ENCODE peak calls at places on chromosome 2, in nine cellular contexts. One of them, this sample, is unnamed.
A peak's percentile ranks its signal among the peaks of the same experiment; 100 is the strongest.

GRCh38 chr2:8653485-8653884 is 28.4 kb upstream of the ID2 start:
- DNase-seq in CD4-positive, CD25-positive, alpha-beta regulatory T cell: no peak
- DNase-seq in sigmoid colon: peak; percentile 45
- DNase-seq in endodermal cell: no peak
- DNase-seq in H9: no peak
- DNase-seq in upper lobe of right lung: peak; percentile 41
- DNase-seq in psoas muscle: no peak
- DNase-seq in A549: no peak
- DNase-seq in heart left ventricle: no peak
- DNase-seq in this sample: no peak

GRCh38 chr2:42794271-42795046 is 2.1 kb upstream of the HAAO start:
- DNase-seq in CD4-positive, CD25-positive, alpha-beta regulatory T cell: no peak
- DNase-seq in sigmoid colon: no peak
- DNase-seq in endodermal cell: peak; percentile 89
- DNase-seq in H9: peak; percentile 78
- DNase-seq in upper lobe of right lung: no peak
- DNase-seq in psoas muscle: no peak
- DNase-seq in A549: peak; percentile 64
- DNase-seq in heart left ventricle: no peak
- DNase-seq in this sample: no peak

GRCh38 chr2:150591901-150592300 is 104.4 kb upstream of the RND3 start:
- DNase-seq in CD4-positive, CD25-positive, alpha-beta regulatory T cell: no peak
- DNase-seq in sigmoid colon: no peak
- DNase-seq in endodermal cell: no peak
- DNase-seq in H9: no peak
- DNase-seq in upper lobe of right lung: no peak
- DNase-seq in psoas muscle: no peak
- DNase-seq in A549: no peak
- DNase-seq in heart left ventricle: no peak
- DNase-seq in this sample: no peak

GRCh38 chr2:239630618-239631286 is 229.9 kb upstream of the HDAC4 start:
- DNase-seq in CD4-positive, CD25-positive, alpha-beta regulatory T cell: no peak
- DNase-seq in sigmoid colon: no peak
- DNase-seq in endodermal cell: no peak
- DNase-seq in H9: no peak
- DNase-seq in upper lobe of right lung: no peak
- DNase-seq in psoas muscle: peak; percentile 68
- DNase-seq in A549: peak; percentile 87
- DNase-seq in heart left ventricle: no peak
- DNase-seq in this sample: peak; percentile 69

GRCh38 chr2:157692768-157693167 is 64.1 kb upstream of the ACVR1C start:
- DNase-seq in CD4-positive, CD25-positive, alpha-beta regulatory T cell: no peak
- DNase-seq in sigmoid colon: no peak
- DNase-seq in endodermal cell: no peak
- DNase-seq in H9: no peak
- DNase-seq in upper lobe of right lung: no peak
- DNase-seq in psoas muscle: peak; percentile 20
- DNase-seq in A549: no peak
- DNase-seq in heart left ventricle: no peak
- DNase-seq in this sample: no peak

GRCh38 chr2:240204431-240205276 is 64.2 kb upstream of the OTOS start:
- DNase-seq in CD4-positive, CD25-positive, alpha-beta regulatory T cell: no peak
- DNase-seq in sigmoid colon: peak; percentile 42
- DNase-seq in endodermal cell: no peak
- DNase-seq in H9: no peak
- DNase-seq in upper lobe of right lung: peak; percentile 36
- DNase-seq in psoas muscle: no peak
- DNase-seq in A549: no peak
- DNase-seq in heart left ventricle: peak; percentile 50
- DNase-seq in this sample: peak; percentile 6

GRCh38 chr2:146135245-146135644 is 1615.3 kb upstream of the ZEB2 start:
- DNase-seq in CD4-positive, CD25-positive, alpha-beta regulatory T cell: no peak
- DNase-seq in sigmoid colon: no peak
- DNase-seq in endodermal cell: peak; percentile 32
- DNase-seq in H9: no peak
- DNase-seq in upper lobe of right lung: no peak
- DNase-seq in psoas muscle: no peak
- DNase-seq in A549: no peak
- DNase-seq in heart left ventricle: no peak
- DNase-seq in this sample: no peak

GRCh38 chr2:118089015-118089800 is 937 bp downstream of the INSIG2 start:
- DNase-seq in CD4-positive, CD25-positive, alpha-beta regulatory T cell: no peak
- DNase-seq in sigmoid colon: no peak
- DNase-seq in endodermal cell: peak; percentile 54
- DNase-seq in H9: no peak
- DNase-seq in upper lobe of right lung: no peak
- DNase-seq in psoas muscle: no peak
- DNase-seq in A549: peak; percentile 22
- DNase-seq in heart left ventricle: no peak
- DNase-seq in this sample: peak; percentile 15

GRCh38 chr2:224971214-224971613 is 71.1 kb downstream of the DOCK10 start:
- DNase-seq in CD4-positive, CD25-positive, alpha-beta regulatory T cell: peak; percentile 8
- DNase-seq in sigmoid colon: no peak
- DNase-seq in endodermal cell: peak; percentile 75
- DNase-seq in H9: peak; percentile 85
- DNase-seq in upper lobe of right lung: peak; percentile 66
- DNase-seq in psoas muscle: no peak
- DNase-seq in A549: no peak
- DNase-seq in heart left ventricle: no peak
- DNase-seq in this sample: no peak

GRCh38 chr2:217993817-217994459 is 8.9 kb downstream of the TNS1 start:
- DNase-seq in CD4-positive, CD25-positive, alpha-beta regulatory T cell: no peak
- DNase-seq in sigmoid colon: peak; percentile 86
- DNase-seq in endodermal cell: peak; percentile 92
- DNase-seq in H9: peak; percentile 72
- DNase-seq in upper lobe of right lung: peak; percentile 83
- DNase-seq in psoas muscle: peak; percentile 75
- DNase-seq in A549: peak; percentile 33
- DNase-seq in heart left ventricle: peak; percentile 82
- DNase-seq in this sample: peak; percentile 69

GRCh38 chr2:120391905-120392665 is 46.1 kb downstream of the INHBB start:
- DNase-seq in CD4-positive, CD25-positive, alpha-beta regulatory T cell: no peak
- DNase-seq in sigmoid colon: peak; percentile 57
- DNase-seq in endodermal cell: peak; percentile 35
- DNase-seq in H9: no peak
- DNase-seq in upper lobe of right lung: peak; percentile 54
- DNase-seq in psoas muscle: no peak
- DNase-seq in A549: no peak
- DNase-seq in heart left ventricle: peak; percentile 48
- DNase-seq in this sample: no peak

GRCh38 chr2:95062247-95062646 is 36.7 kb downstream of the MAL start:
- DNase-seq in CD4-positive, CD25-positive, alpha-beta regulatory T cell: no peak
- DNase-seq in sigmoid colon: peak; percentile 18
- DNase-seq in endodermal cell: no peak
- DNase-seq in H9: no peak
- DNase-seq in upper lobe of right lung: no peak
- DNase-seq in psoas muscle: no peak
- DNase-seq in A549: no peak
- DNase-seq in heart left ventricle: no peak
- DNase-seq in this sample: no peak

GRCh38 chr2:43174368-43175186 is 51.8 kb downstream of the ZFP36L2 start:
- DNase-seq in CD4-positive, CD25-positive, alpha-beta regulatory T cell: peak; percentile 71
- DNase-seq in sigmoid colon: no peak
- DNase-seq in endodermal cell: no peak
- DNase-seq in H9: no peak
- DNase-seq in upper lobe of right lung: no peak
- DNase-seq in psoas muscle: no peak
- DNase-seq in A549: no peak
- DNase-seq in heart left ventricle: peak; percentile 75
- DNase-seq in this sample: no peak

GRCh38 chr2:234191819-234192407 is 141.4 kb downstream of the SPP2 start:
- DNase-seq in CD4-positive, CD25-positive, alpha-beta regulatory T cell: no peak
- DNase-seq in sigmoid colon: no peak
- DNase-seq in endodermal cell: no peak
- DNase-seq in H9: no peak
- DNase-seq in upper lobe of right lung: no peak
- DNase-seq in psoas muscle: no peak
- DNase-seq in A549: peak; percentile 74
- DNase-seq in heart left ventricle: no peak
- DNase-seq in this sample: no peak

GRCh38 chr2:101723366-101724112 is 26.0 kb downstream of the MAP4K4 start:
- DNase-seq in CD4-positive, CD25-positive, alpha-beta regulatory T cell: no peak
- DNase-seq in sigmoid colon: no peak
- DNase-seq in endodermal cell: no peak
- DNase-seq in H9: no peak
- DNase-seq in upper lobe of right lung: no peak
- DNase-seq in psoas muscle: no peak
- DNase-seq in A549: no peak
- DNase-seq in heart left ventricle: no peak
- DNase-seq in this sample: no peak

GRCh38 chr2:101718993-101719571 is 21.6 kb downstream of the MAP4K4 start:
- DNase-seq in CD4-positive, CD25-positive, alpha-beta regulatory T cell: no peak
- DNase-seq in sigmoid colon: no peak
- DNase-seq in endodermal cell: no peak
- DNase-seq in H9: no peak
- DNase-seq in upper lobe of right lung: no peak
- DNase-seq in psoas muscle: no peak
- DNase-seq in A549: no peak
- DNase-seq in heart left ventricle: no peak
- DNase-seq in this sample: no peak

GRCh38 chr2:101718479-101718878 is 21.0 kb downstream of the MAP4K4 start:
- DNase-seq in CD4-positive, CD25-positive, alpha-beta regulatory T cell: no peak
- DNase-seq in sigmoid colon: no peak
- DNase-seq in endodermal cell: peak; percentile 15
- DNase-seq in H9: no peak
- DNase-seq in upper lobe of right lung: no peak
- DNase-seq in psoas muscle: no peak
- DNase-seq in A549: no peak
- DNase-seq in heart left ventricle: no peak
- DNase-seq in this sample: no peak

GRCh38 chr2:101722878-101723277 is 25.4 kb downstream of the MAP4K4 start:
- DNase-seq in CD4-positive, CD25-positive, alpha-beta regulatory T cell: no peak
- DNase-seq in sigmoid colon: no peak
- DNase-seq in endodermal cell: no peak
- DNase-seq in H9: no peak
- DNase-seq in upper lobe of right lung: no peak
- DNase-seq in psoas muscle: no peak
- DNase-seq in A549: no peak
- DNase-seq in heart left ventricle: no peak
- DNase-seq in this sample: no peak

GRCh38 chr2:101720732-101721131 is 23.2 kb downstream of the MAP4K4 start:
- DNase-seq in CD4-positive, CD25-positive, alpha-beta regulatory T cell: no peak
- DNase-seq in sigmoid colon: no peak
- DNase-seq in endodermal cell: no peak
- DNase-seq in H9: no peak
- DNase-seq in upper lobe of right lung: no peak
- DNase-seq in psoas muscle: no peak
- DNase-seq in A549: no peak
- DNase-seq in heart left ventricle: no peak
- DNase-seq in this sample: no peak
- H3K9me3 ChIP-seq in CD4-positive, CD25-positive, alpha-beta regulatory T cell: no peaks in the 10 kb centered on the region
- H3K9me3 ChIP-seq in sigmoid colon: no peaks in the 10 kb centered on the region
- H3K9me3 ChIP-seq in endodermal cell: no peaks in the 10 kb centered on the region
- H3K9me3 ChIP-seq in H9: no peaks in the 10 kb centered on the region
- H3K9me3 ChIP-seq in upper lobe of right lung: no peaks in the 10 kb centered on the region
- H3K9me3 ChIP-seq in psoas muscle: no peaks in the 10 kb centered on the region
- H3K9me3 ChIP-seq in A549: peaks cover 13% of the 10 kb centered on the region
- H3K9me3 ChIP-seq in heart left ventricle: no peaks in the 10 kb centered on the region
- H3K9me3 ChIP-seq in this sample: no peaks in the 10 kb centered on the region

GRCh38 chr2:115833196-115833595 is 1390.8 kb downstream of the DPP10 start:
- DNase-seq in CD4-positive, CD25-positive, alpha-beta regulatory T cell: no peak
- DNase-seq in sigmoid colon: no peak
- DNase-seq in endodermal cell: no peak
- DNase-seq in H9: no peak
- DNase-seq in upper lobe of right lung: no peak
- DNase-seq in psoas muscle: no peak
- DNase-seq in A549: no peak
- DNase-seq in heart left ventricle: no peak
- DNase-seq in this sample: no peak
- H3K9me3 ChIP-seq in CD4-positive, CD25-positive, alpha-beta regulatory T cell: peaks cover 3% of the 10 kb centered on the region
- H3K9me3 ChIP-seq in sigmoid colon: no peaks in the 10 kb centered on the region
- H3K9me3 ChIP-seq in endodermal cell: no peaks in the 10 kb centered on the region
- H3K9me3 ChIP-seq in H9: no peaks in the 10 kb centered on the region
- H3K9me3 ChIP-seq in upper lobe of right lung: no peaks in the 10 kb centered on the region
- H3K9me3 ChIP-seq in psoas muscle: no peaks in the 10 kb centered on the region
- H3K9me3 ChIP-seq in A549: peaks cover 2% of the 10 kb centered on the region
- H3K9me3 ChIP-seq in heart left ventricle: no peaks in the 10 kb centered on the region
- H3K9me3 ChIP-seq in this sample: no peaks in the 10 kb centered on the region

GRCh38 chr2:97775074-97775473 is 61.7 kb downstream of the ZAP70 start:
- DNase-seq in CD4-positive, CD25-positive, alpha-beta regulatory T cell: no peak
- DNase-seq in sigmoid colon: no peak
- DNase-seq in endodermal cell: peak; percentile 32
- DNase-seq in H9: no peak
- DNase-seq in upper lobe of right lung: no peak
- DNase-seq in psoas muscle: no peak
- DNase-seq in A549: no peak
- DNase-seq in heart left ventricle: no peak
- DNase-seq in this sample: no peak

GRCh38 chr2:97769308-97769707 is 55.9 kb downstream of the ZAP70 start:
- DNase-seq in CD4-positive, CD25-positive, alpha-beta regulatory T cell: no peak
- DNase-seq in sigmoid colon: no peak
- DNase-seq in endodermal cell: peak; percentile 13
- DNase-seq in H9: no peak
- DNase-seq in upper lobe of right lung: no peak
- DNase-seq in psoas muscle: no peak
- DNase-seq in A549: no peak
- DNase-seq in heart left ventricle: no peak
- DNase-seq in this sample: no peak

GRCh38 chr2:97779141-97779540 is 65.8 kb downstream of the ZAP70 start:
- DNase-seq in CD4-positive, CD25-positive, alpha-beta regulatory T cell: no peak
- DNase-seq in sigmoid colon: no peak
- DNase-seq in endodermal cell: peak; percentile 36
- DNase-seq in H9: no peak
- DNase-seq in upper lobe of right lung: no peak
- DNase-seq in psoas muscle: no peak
- DNase-seq in A549: no peak
- DNase-seq in heart left ventricle: no peak
- DNase-seq in this sample: no peak

GRCh38 chr2:97770450-97770849 is 57.1 kb downstream of the ZAP70 start:
- DNase-seq in CD4-positive, CD25-positive, alpha-beta regulatory T cell: no peak
- DNase-seq in sigmoid colon: no peak
- DNase-seq in endodermal cell: peak; percentile 34
- DNase-seq in H9: no peak
- DNase-seq in upper lobe of right lung: no peak
- DNase-seq in psoas muscle: no peak
- DNase-seq in A549: no peak
- DNase-seq in heart left ventricle: no peak
- DNase-seq in this sample: no peak

DNA sequence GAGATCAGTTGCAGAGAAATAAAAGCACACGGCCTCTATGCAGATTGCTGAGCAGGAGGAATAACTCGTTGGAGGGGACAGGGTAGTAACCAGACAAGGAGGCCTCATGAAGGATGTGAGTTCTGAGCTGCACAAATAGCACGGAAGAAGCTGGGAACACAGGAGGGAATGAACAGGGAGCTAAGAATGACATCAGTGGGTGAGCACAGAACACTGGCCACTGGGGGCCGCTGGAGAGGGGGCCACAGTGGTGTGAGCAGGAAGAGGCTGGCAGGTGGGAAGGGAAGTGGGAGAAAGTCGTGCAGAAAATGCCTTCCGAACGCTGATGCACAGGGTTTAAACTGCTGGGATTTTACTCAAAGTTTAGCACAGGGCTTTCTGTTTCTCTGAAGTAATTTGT is 61.0 kb downstream of the ZAP70 start:
- DNase-seq in CD4-positive, CD25-positive, alpha-beta regulatory T cell: no peak
- DNase-seq in sigmoid colon: no peak
- DNase-seq in endodermal cell: peak; percentile 78
- DNase-seq in H9: peak; percentile 48
- DNase-seq in upper lobe of right lung: no peak
- DNase-seq in psoas muscle: no peak
- DNase-seq in A549: no peak
- DNase-seq in heart left ventricle: no peak
- DNase-seq in this sample: no peak
- H3K9me3 ChIP-seq in CD4-positive, CD25-positive, alpha-beta regulatory T cell: no peaks in the 10 kb centered on the region
- H3K9me3 ChIP-seq in sigmoid colon: no peaks in the 10 kb centered on the region
- H3K9me3 ChIP-seq in endodermal cell: peaks cover 7% of the 10 kb centered on the region
- H3K9me3 ChIP-seq in H9: no peaks in the 10 kb centered on the region
- H3K9me3 ChIP-seq in upper lobe of right lung: no peaks in the 10 kb centered on the region
- H3K9me3 ChIP-seq in psoas muscle: no peaks in the 10 kb centered on the region
- H3K9me3 ChIP-seq in A549: no peaks in the 10 kb centered on the region
- H3K9me3 ChIP-seq in heart left ventricle: no peaks in the 10 kb centered on the region
- H3K9me3 ChIP-seq in this sample: no peaks in the 10 kb centered on the region

GRCh38 chr2:135074216-135074615 is 22.1 kb downstream of the RAB3GAP1 start:
- DNase-seq in CD4-positive, CD25-positive, alpha-beta regulatory T cell: no peak
- DNase-seq in sigmoid colon: no peak
- DNase-seq in endodermal cell: no peak
- DNase-seq in H9: no peak
- DNase-seq in upper lobe of right lung: no peak
- DNase-seq in psoas muscle: no peak
- DNase-seq in A549: no peak
- DNase-seq in heart left ventricle: no peak
- DNase-seq in this sample: no peak
- H3K9me3 ChIP-seq in CD4-positive, CD25-positive, alpha-beta regulatory T cell: peaks cover 20% of the 10 kb centered on the region
- H3K9me3 ChIP-seq in sigmoid colon: no peaks in the 10 kb centered on the region
- H3K9me3 ChIP-seq in endodermal cell: peaks cover 76% of the 10 kb centered on the region
- H3K9me3 ChIP-seq in H9: peaks cover 37% of the 10 kb centered on the region
- H3K9me3 ChIP-seq in upper lobe of right lung: no peaks in the 10 kb centered on the region
- H3K9me3 ChIP-seq in psoas muscle: no peaks in the 10 kb centered on the region
- H3K9me3 ChIP-seq in A549: peaks cover 36% of the 10 kb centered on the region
- H3K9me3 ChIP-seq in heart left ventricle: no peaks in the 10 kb centered on the region
- H3K9me3 ChIP-seq in this sample: no peaks in the 10 kb centered on the region

This sample was measured in uterus.